ENCODE peak calls at places on chromosomes 12 and 14, in four cellular contexts. O is mammary epithelial cell, G is astrocyte of the cerebellum, Y is left lung. L is an unnamed sample.

GRCh38 chr14:67971627-67972625 is 152.3 kb downstream of the RAD51B start:
- DNase-seq in O (peak), G (no peak), Y (no peak), L (peak)

GRCh38 chr14:78162202-78162601 is 8.0 kb upstream of the NRXN3 start:
- DNase-seq in O (no peak), G (peak), Y (no peak), L (no peak)

GRCh38 chr12:99418379-99418778 is 229.2 kb upstream of the GARIN6 start:
- DNase-seq in O (no peak), G (no peak), Y (no peak), L (no peak)

GRCh38 chr12:109581856-109582255 is 8.3 kb downstream of the MVK start:
- DNase-seq in O (peak), G (no peak), Y (no peak), L (no peak)

GRCh38 chr12:78928200-78929074 is 63.9 kb downstream of the SYT1 start:
- DNase-seq in O (peak), G (peak), Y (no peak), L (no peak)

GRCh38 chr14:103552011-103552797 is 10.3 kb downstream of the BAG5 start:
- DNase-seq in O (peak), G (peak), Y (peak), L (no peak)

GRCh38 chr14:100524933-100525243 is 62.3 kb downstream of the BEGAIN start:
- DNase-seq in O (no peak), G (no peak), Y (peak), L (no peak)

GRCh38 chr14:61430066-61430757 is 108.8 kb downstream of the PRKCH start:
- DNase-seq in O (no peak), G (no peak), Y (no peak), L (no peak)

GRCh38 chr12:57195186-57195585 is 21.4 kb upstream of the NXPH4 start:
- DNase-seq in O (no peak), G (no peak), Y (no peak), L (no peak)

GRCh38 chr12:76080017-76080728 is 4.3 kb downstream of the NAP1L1 start:
- DNase-seq in O (no peak), G (no peak), Y (no peak), L (no peak)

GRCh38 chr12:76976777-76977465 is 88.4 kb downstream of the E2F7 start:
- DNase-seq in O (peak), G (no peak), Y (no peak), L (no peak)

GRCh38 chr14:30354439-30354838 is 204.5 kb upstream of the G2E3 start:
- DNase-seq in O (no peak), G (no peak), Y (no peak), L (no peak)

GRCh38 chr14:105315211-105315721 is 718 bp downstream of the PACS2 start:
- DNase-seq in O (peak), G (no peak), Y (peak), L (no peak)

GRCh38 chr12:65941388-65941787 is 117.1 kb downstream of the HMGA2 start:
- DNase-seq in O (peak), G (peak), Y (no peak), L (peak)

GRCh38 chr12:5260086-5260485 is 171.8 kb upstream of the NTF3 start:
- DNase-seq in O (no peak), G (no peak), Y (no peak), L (no peak)

GRCh38 chr12:55697686-55698085 is 10.0 kb downstream of the ITGA7 start:
- DNase-seq in O (no peak), G (no peak), Y (peak), L (no peak)

GRCh38 chr12:103495783-103496456 is at the start of gene C12orf42:
- DNase-seq in O (peak), G (no peak), Y (no peak), L (no peak)

GRCh38 chr12:2856901-2857495 is at the start of gene TEX52:
- DNase-seq in O (no peak), G (no peak), Y (no peak), L (no peak)

GRCh38 chr14:67068246-67068645 is 121.0 kb upstream of the GARIN2 start:
- DNase-seq in O (no peak), G (no peak), Y (no peak), L (no peak)

GRCh38 chr12:109719123-109720022 is 5.7 kb downstream of the FAM222A start:
- DNase-seq in O (no peak), G (no peak), Y (no peak), L (no peak)

GRCh38 chr12:54222609-54223008 is 33.8 kb upstream of the SMUG1 start:
- DNase-seq in O (peak), G (peak), Y (no peak), L (peak)

GRCh38 chr12:19965196-19966038 is 402.9 kb upstream of the PDE3A start:
- DNase-seq in O (no peak), G (no peak), Y (no peak), L (no peak)

GRCh38 chr14:69955855-69956567 is 76.8 kb downstream of the SMOC1 start:
- DNase-seq in O (no peak), G (no peak), Y (no peak), L (no peak)

GRCh38 chr14:64253672-64254071 is 40.5 kb downstream of the ESR2 start:
- DNase-seq in O (peak), G (no peak), Y (no peak), L (no peak)

GRCh38 chr14:24680516-24680915 is 46.5 kb upstream of the GZMB start:
- DNase-seq in O (no peak), G (no peak), Y (no peak), L (no peak)

GRCh38 chr14:78697341-78697740 is 527.2 kb downstream of the NRXN3 start:
- DNase-seq in O (peak), G (peak), Y (no peak), L (no peak)

GRCh38 chr12:68367903-68368302 is 35.7 kb upstream of the MDM1 start:
- DNase-seq in O (peak), G (no peak), Y (no peak), L (no peak)

GRCh38 chr12:113070117-113070906 is 13.8 kb downstream of the DTX1 start:
- DNase-seq in O (no peak), G (no peak), Y (peak), L (no peak)

GRCh38 chr14:100436745-100437406 is 113.7 kb downstream of the SLC25A47 start:
- DNase-seq in O (no peak), G (no peak), Y (no peak), L (no peak)

DNA sequence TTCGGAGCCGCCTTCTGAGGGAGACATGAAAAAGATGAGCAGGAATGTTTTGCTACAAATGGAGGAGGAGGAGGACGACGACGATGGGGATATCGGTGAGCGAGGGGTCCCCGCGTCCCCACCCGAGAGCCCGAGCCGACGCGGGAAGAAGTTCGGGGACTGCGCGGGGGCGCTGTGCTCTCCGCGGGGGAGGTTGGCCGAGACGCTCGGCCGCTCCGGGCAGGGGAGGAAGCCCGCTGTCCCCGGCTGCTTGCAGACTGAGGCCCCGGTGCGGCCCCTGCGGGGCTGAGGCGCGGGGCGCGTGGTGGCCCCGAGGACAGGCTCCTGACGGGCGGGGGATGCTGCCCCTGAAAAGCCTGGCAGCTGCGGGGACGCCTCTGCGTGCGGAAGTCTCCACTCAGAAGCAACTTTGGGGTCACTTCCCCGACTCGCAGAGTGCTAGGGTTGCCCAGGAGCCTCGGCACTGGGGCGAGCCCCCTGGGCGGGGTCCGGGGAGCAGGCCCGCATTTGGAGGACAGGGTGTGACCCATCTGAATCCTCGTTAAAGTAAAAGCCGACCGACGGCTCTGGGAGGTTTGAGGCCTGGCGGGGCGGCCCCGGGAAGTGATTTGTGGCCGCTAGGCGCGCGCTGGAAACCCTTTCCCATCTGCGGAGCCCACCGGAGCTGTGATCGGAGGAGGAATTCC is 545 bp downstream of the ANO6 start:
- DNase-seq in O (peak), G (no peak), Y (peak), L (no peak)
- TF ChIP-seq CTCF in O (peak), G (peak), Y (peak), L (peak)

DNA sequence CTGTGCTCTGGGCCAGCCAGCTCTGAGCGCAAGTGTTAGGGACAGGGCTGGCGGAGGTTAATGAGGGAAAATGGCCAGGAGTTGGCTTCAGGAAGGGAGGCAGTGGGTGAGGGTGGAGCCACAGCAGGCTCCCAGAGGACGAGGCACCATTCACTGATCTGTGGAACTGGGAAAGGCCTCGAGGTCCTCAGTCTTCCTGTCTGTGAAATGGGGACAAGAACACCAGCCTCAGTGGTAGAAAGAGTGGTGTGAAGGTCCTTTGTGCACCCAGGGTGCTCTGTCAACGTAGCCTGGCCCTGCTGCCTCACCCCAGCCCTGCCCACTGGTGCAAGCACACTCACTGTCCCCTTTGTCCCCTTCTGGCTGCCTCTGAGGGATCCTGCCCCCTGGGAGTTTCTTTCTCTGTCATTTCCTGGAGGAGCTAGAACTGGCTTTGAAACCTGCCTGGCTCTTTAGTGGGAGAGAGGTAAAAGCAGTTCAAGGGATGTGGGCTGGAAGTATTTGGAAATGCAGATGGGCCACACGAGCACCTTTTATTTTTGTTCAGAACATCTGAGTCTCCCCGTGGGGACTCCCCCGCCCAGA is 25.0 kb downstream of the SYNDIG1L start:
- DNase-seq in O (no peak), G (no peak), Y (no peak), L (no peak)
- H3K4me3 ChIP-seq in O (no peak), G (no peak), Y (no peak), L (no peak)

GRCh38 chr12:53074290-53074998 is 4.7 kb downstream of the SPRYD3 start:
- DNase-seq in O (no peak), G (no peak), Y (no peak), L (no peak)

GRCh38 chr12:53069621-53070410 is 9.4 kb downstream of the SPRYD3 start:
- DNase-seq in O (no peak), G (no peak), Y (no peak), L (no peak)

GRCh38 chr12:53070901-53071492 is 8.2 kb downstream of the SPRYD3 start:
- DNase-seq in O (no peak), G (no peak), Y (no peak), L (no peak)

GRCh38 chr12:53073881-53074280 is 5.3 kb downstream of the SPRYD3 start:
- DNase-seq in O (no peak), G (no peak), Y (no peak), L (no peak)

DNA sequence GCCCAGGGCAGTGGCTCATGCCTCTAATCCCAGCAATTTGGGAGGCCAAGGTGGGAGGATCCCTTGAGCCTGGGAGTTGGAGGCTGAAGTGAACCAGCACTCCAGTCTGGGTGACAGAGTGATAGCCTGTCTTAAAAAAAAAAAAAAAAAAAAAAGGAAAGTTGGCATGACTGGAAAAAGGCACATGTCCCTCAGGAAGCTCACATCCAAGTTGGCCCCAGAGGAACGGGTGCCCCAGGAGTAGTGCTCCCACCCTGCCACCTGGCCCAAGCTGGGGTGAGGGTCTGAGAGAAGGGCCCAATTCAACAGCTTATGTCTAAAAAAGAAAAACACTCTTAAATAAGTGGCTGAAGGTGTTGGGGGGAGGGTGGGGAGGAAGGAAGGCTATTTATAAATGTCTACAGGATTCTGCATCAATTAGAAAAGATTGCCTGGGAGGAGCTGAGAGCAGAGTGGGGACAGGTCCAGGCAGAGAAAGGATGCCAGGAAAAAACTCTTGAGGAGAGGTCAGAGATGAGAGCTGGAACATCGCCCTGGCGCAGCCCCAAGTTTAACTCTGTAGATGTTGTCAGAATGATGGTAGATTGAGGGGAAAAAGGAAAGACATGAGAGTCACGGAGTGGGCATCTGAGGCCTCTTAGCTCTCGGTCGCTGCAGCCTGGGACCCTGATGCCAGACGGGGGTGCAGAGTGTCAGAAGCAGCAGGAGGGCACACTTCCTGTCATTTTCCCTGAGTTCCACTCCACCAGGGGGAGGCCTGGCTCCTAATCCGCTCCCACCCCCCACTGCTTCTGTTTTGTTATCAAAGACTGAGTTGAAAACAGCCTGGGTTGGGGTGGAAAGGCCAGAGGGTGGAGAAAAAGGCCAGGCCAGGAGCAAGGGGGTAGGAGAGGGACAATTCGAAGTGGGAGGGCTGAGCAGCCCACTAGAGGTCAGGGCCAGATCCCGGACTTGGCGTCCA is 7.3 kb downstream of the SPRYD3 start:
- DNase-seq in O (no peak), G (no peak), Y (peak), L (no peak)
- TF ChIP-seq CTCF in O (no peak), G (peak), Y (no peak), L (peak)

DNA sequence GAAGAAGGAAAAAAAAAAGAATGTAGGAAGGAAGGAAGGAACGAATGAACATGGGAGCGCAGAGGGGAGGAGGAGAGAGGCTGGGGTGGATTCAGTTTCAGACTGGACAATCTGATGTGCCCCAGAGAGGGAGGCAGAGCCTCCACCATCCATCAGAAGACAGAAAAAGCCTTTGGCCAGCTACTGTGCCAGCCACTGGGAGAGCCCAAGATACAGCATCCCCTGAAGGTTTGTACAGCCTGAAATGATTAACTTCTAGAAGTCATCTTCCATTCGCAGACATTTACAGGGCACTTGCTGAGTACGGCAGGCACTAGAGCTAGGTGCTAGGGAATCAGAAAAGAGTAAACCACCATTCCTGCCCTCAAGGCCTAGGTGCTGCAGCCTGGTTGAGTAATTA is 9.0 kb downstream of the PLEKHG6 start:
- DNase-seq in O (no peak), G (no peak), Y (no peak), L (no peak)
- H3K4me3 ChIP-seq in O (no peak), G (no peak), Y (no peak), L (no peak)

DNA sequence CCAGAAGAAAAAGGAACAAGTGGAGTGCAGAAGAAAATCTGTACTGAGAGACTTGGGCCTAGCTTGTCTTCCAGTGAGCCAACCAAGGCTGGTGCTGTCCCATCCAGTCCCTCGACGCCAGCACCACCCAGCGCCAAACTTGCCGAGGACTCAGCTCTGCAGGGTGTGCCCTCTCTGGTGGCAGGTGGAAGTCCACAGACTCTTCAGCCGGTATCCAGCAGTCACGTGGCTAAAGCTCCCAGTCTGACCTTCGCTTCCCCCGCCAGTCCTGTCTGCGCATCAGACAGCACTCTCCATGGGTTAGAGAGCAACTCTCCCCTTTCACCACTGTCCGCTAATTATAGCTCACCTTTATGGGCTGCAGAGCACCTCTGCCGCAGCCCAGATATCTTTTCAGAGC is 15.6 kb downstream of the CIPC start:
- DNase-seq in O (no peak), G (no peak), Y (no peak), L (no peak)
- TF ChIP-seq CTCF in O (no peak), G (no peak), Y (no peak), L (no peak)

GRCh38 chr12:94586589-94587259 is 63.6 kb downstream of the TMCC3 start:
- DNase-seq in O (no peak), G (peak), Y (no peak), L (no peak)
- H3K4me3 ChIP-seq in O (no peak), G (no peak), Y (no peak), L (no peak)

DNA sequence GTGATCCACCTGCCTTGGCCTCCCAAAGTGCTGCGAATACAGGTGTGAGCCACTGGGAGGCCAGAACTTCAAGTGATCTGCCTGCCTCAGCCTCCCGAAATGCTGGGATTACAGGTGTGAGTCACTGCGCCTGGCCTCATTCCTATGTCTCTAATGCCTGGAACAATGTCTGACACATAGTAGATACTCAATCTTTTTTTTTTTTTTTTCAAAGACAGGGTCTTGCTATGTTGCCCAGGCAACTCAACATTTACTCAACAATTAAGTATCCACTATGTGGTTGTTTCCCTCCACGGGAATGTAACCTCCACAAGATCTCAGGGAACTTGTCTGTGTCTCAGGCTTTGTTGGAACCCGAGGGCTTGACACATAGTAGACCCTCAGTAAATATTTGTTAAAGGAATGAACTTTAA is 3.1 kb upstream of the TMEM120B start:
- DNase-seq in O (peak), G (peak), Y (no peak), L (no peak)
- TF ChIP-seq CTCF in O (peak), G (no peak), Y (no peak), L (no peak)

GRCh38 chr12:116183741-116184141 is 93.8 kb downstream of the MED13L start:
- DNase-seq in O (no peak), G (no peak), Y (no peak), L (no peak)
- H3K4me3 ChIP-seq in O (no peak), G (no peak), Y (no peak), L (no peak)

GRCh38 chr14:75467763-75468162 is 39.9 kb downstream of the JDP2 start:
- DNase-seq in O (no peak), G (no peak), Y (no peak), L (no peak)

GRCh38 chr14:75471059-75471458 is 43.2 kb downstream of the JDP2 start:
- DNase-seq in O (no peak), G (no peak), Y (no peak), L (no peak)

GRCh38 chr14:75469164-75469563 is 41.3 kb downstream of the JDP2 start:
- DNase-seq in O (no peak), G (no peak), Y (no peak), L (no peak)

GRCh38 chr14:75470238-75470797 is 42.5 kb downstream of the JDP2 start:
- DNase-seq in O (no peak), G (no peak), Y (no peak), L (no peak)

DNA sequence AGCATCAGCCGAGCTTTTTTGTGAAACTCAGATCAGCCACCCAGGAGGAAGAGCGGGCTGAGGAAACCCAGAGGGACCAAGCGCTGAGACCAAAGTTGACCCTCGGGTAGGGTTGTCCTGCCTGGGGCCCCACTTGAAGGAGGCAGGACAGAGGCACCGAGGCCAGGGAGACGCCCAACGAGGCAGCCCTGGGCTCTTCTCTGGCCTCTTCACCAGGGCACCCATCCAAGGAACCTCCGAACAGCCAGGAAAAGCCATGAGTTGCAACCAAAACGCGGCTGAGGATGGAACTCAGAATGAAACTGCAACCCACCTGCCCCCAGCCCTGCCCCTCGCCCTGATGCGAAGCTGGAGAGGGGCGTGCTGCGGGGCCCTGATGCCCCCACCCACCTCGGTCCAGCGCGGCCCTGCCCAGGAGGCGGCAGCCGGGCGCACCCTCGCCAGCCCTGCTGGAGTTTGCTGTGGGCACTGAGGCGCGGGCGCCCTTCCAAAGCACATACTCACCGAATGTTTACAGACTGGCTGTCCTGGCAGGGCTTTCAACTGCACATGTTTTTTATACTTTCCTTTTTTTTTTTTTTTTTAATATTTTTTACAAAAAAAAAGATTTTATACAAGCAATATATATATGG is 41.9 kb downstream of the JDP2 start:
- DNase-seq in O (no peak), G (no peak), Y (peak), L (no peak)
- TF ChIP-seq CTCF in O (no peak), G (no peak), Y (no peak), L (no peak)

L was measured in BJ.